ENCODE peak calls at places on chromosome 17, in six cellular contexts. One of them, this sample, is unnamed.
A peak's percentile ranks its signal among the peaks of the same experiment; 100 is the strongest.

GRCh38 chr17:7079581-7080444 is at the start of gene CLEC10A:
- DNase-seq in NCI-H1048: no peak
- DNase-seq in ACHN: no peak
- DNase-seq in NCI-H2081: no peak
- DNase-seq in esophagus squamous epithelium: no peak
- DNase-seq in ovary: no peak
- DNase-seq in this sample: no peak

GRCh38 chr17:77432034-77432554 is 291.3 kb downstream of the SEC14L1 start:
- DNase-seq in NCI-H2081: no peak
- DNase-seq in ACHN: no peak
- DNase-seq in NCI-H1048: no peak
- DNase-seq in ovary: no peak
- DNase-seq in esophagus squamous epithelium: no peak
- DNase-seq in this sample: no peak

GRCh38 chr17:34859652-34860051 is 101.6 kb downstream of the CCT6B start:
- DNase-seq in ACHN: no peak
- DNase-seq in ovary: no peak
- DNase-seq in esophagus squamous epithelium: no peak
- DNase-seq in NCI-H2081: no peak
- DNase-seq in NCI-H1048: no peak
- DNase-seq in this sample: no peak

GRCh38 chr17:27990100-27990499 is 52.4 kb upstream of the NLK start:
- DNase-seq in ovary: no peak
- DNase-seq in ACHN: no peak
- DNase-seq in NCI-H1048: no peak
- DNase-seq in esophagus squamous epithelium: no peak
- DNase-seq in NCI-H2081: no peak
- DNase-seq in this sample: no peak

GRCh38 chr17:30376621-30377452 is 1.9 kb upstream of the CPD start:
- DNase-seq in ACHN: no peak
- DNase-seq in esophagus squamous epithelium: no peak
- DNase-seq in ovary: peak; percentile 36
- DNase-seq in NCI-H1048: no peak
- DNase-seq in NCI-H2081: peak; percentile 30
- DNase-seq in this sample: no peak

GRCh38 chr17:45241315-45242011 is 19.8 kb downstream of the FMNL1 start:
- DNase-seq in esophagus squamous epithelium: no peak
- DNase-seq in NCI-H1048: no peak
- DNase-seq in ACHN: no peak
- DNase-seq in ovary: no peak
- DNase-seq in NCI-H2081: peak; percentile 79
- DNase-seq in this sample: no peak

GRCh38 chr17:16363749-16364536 is 10.7 kb upstream of the CENPV start:
- DNase-seq in NCI-H2081: peak; percentile 56
- DNase-seq in NCI-H1048: peak; percentile 58
- DNase-seq in ACHN: peak; percentile 77
- DNase-seq in ovary: peak; percentile 51
- DNase-seq in esophagus squamous epithelium: no peak
- DNase-seq in this sample: peak; percentile 77

GRCh38 chr17:31561469-31562412 is 170.3 kb downstream of the RAB11FIP4 start:
- DNase-seq in esophagus squamous epithelium: no peak
- DNase-seq in ovary: no peak
- DNase-seq in NCI-H2081: no peak
- DNase-seq in NCI-H1048: no peak
- DNase-seq in ACHN: peak; percentile 37
- DNase-seq in this sample: no peak

GRCh38 chr17:3911271-3912053 is 4.8 kb downstream of the P2RX1 start:
- DNase-seq in NCI-H2081: no peak
- DNase-seq in NCI-H1048: no peak
- DNase-seq in esophagus squamous epithelium: no peak
- DNase-seq in ACHN: no peak
- DNase-seq in ovary: no peak
- DNase-seq in this sample: peak; percentile 54

GRCh38 chr17:70437656-70438055 is 268.3 kb downstream of the KCNJ2 start:
- DNase-seq in NCI-H1048: no peak
- DNase-seq in esophagus squamous epithelium: no peak
- DNase-seq in ACHN: no peak
- DNase-seq in NCI-H2081: no peak
- DNase-seq in ovary: no peak
- DNase-seq in this sample: no peak

GRCh38 chr17:4488989-4489595 is 9.6 kb upstream of the SPNS2 start:
- DNase-seq in esophagus squamous epithelium: no peak
- DNase-seq in NCI-H2081: no peak
- DNase-seq in ovary: no peak
- DNase-seq in NCI-H1048: no peak
- DNase-seq in ACHN: peak; percentile 30
- DNase-seq in this sample: no peak

GRCh38 chr17:28720247-28720996 is 637 bp downstream of the RPL23A start:
- DNase-seq in NCI-H1048: no peak
- DNase-seq in NCI-H2081: peak; percentile 15
- DNase-seq in esophagus squamous epithelium: no peak
- DNase-seq in ovary: no peak
- DNase-seq in ACHN: no peak
- DNase-seq in this sample: no peak

GRCh38 chr17:72419866-72420774 is 299.3 kb downstream of the SOX9 start:
- DNase-seq in ACHN: no peak
- DNase-seq in NCI-H2081: no peak
- DNase-seq in NCI-H1048: no peak
- DNase-seq in ovary: no peak
- DNase-seq in esophagus squamous epithelium: no peak
- DNase-seq in this sample: no peak

GRCh38 chr17:43020789-43021738 is 1.1 kb downstream of the VAT1 start:
- DNase-seq in esophagus squamous epithelium: no peak
- DNase-seq in ACHN: peak; percentile 90
- DNase-seq in NCI-H1048: no peak
- DNase-seq in NCI-H2081: peak; percentile 51
- DNase-seq in ovary: peak; percentile 81
- DNase-seq in this sample: peak; percentile 82

GRCh38 chr17:6444573-6445335 is 499 bp downstream of the PIMREG start:
- DNase-seq in ACHN: no peak
- DNase-seq in esophagus squamous epithelium: no peak
- DNase-seq in NCI-H2081: no peak
- DNase-seq in NCI-H1048: no peak
- DNase-seq in ovary: no peak
- DNase-seq in this sample: peak; percentile 31